ENCODE peak calls at places on chromosomes 4 and X, in four cellular contexts. S is B cell, K is prostate gland, N is EH. I is an unnamed sample.

GRCh38 chrX:71991164-71991563 is 80.5 kb downstream of the NHSL2 start:
- DNase-seq in K (no peak), N (no peak), S (no peak), I (no peak)

GRCh38 chrX:30735839-30736238 is 82.6 kb downstream of the GK start:
- DNase-seq in N (peak), S (peak), K (peak), I (no peak)

GRCh38 chr4:3827616-3828492 is 61.7 kb downstream of the ADRA2C start:
- DNase-seq in S (no peak), N (peak), K (peak), I (no peak)

GRCh38 chr4:140095694-140096482 is 58.1 kb downstream of the MAML3 start:
- DNase-seq in S (peak), N (peak), K (no peak), I (no peak)

GRCh38 chr4:102356562-102357202 is 11.4 kb upstream of the SLC39A8 start:
- DNase-seq in K (no peak), N (no peak), S (no peak), I (no peak)

GRCh38 chr4:117700111-117700892 is 334.0 kb upstream of the NDST3 start:
- DNase-seq in S (no peak), K (no peak), N (no peak), I (no peak)

GRCh38 chrX:120732879-120733278 is 103.0 kb upstream of the C1GALT1C1 start:
- DNase-seq in N (no peak), K (no peak), S (no peak), I (no peak)

GRCh38 chrX:54473993-54474859 is 21.8 kb downstream of the FGD1 start:
- DNase-seq in N (no peak), K (no peak), S (no peak), I (no peak)

GRCh38 chr4:156558365-156559025 is 413.1 kb downstream of the PDGFC start:
- DNase-seq in N (no peak), S (no peak), K (no peak), I (no peak)

GRCh38 chr4:4860803-4861591 is 1.5 kb downstream of the MSX1 start:
- DNase-seq in K (no peak), S (no peak), N (peak), I (no peak)

GRCh38 chr4:6134612-6135220 is 65.6 kb downstream of the JAKMIP1 start:
- DNase-seq in K (no peak), N (no peak), S (no peak), I (no peak)

GRCh38 chr4:164221631-164222030 is 532.3 kb upstream of the SMIM31 start:
- DNase-seq in N (no peak), S (no peak), K (no peak), I (no peak)

GRCh38 chrX:10110984-10111363 is 45.8 kb upstream of the CLCN4 start:
- DNase-seq in K (no peak), N (peak), S (peak), I (no peak)

GRCh38 chr4:7358100-7358735 is 76.5 kb downstream of the PSAPL1 start:
- DNase-seq in N (peak), S (peak), K (no peak), I (no peak)

GRCh38 chrX:16469870-16470269 is 180.1 kb upstream of the S100G start:
- DNase-seq in K (no peak), S (no peak), N (no peak), I (no peak)

GRCh38 chrX:43166874-43167273 is 388.9 kb upstream of the PPP1R2C start:
- DNase-seq in S (no peak), N (no peak), K (no peak), I (no peak)

GRCh38 chr4:182531555-182532162 is 288.5 kb downstream of the TENM3 start:
- DNase-seq in K (no peak), N (peak), S (no peak), I (no peak)

GRCh38 chr4:82362565-82362964 is 11.2 kb downstream of the HNRNPD start:
- DNase-seq in N (no peak), S (no peak), K (no peak), I (no peak)

GRCh38 chr4:41318839-41319530 is 62.3 kb downstream of the UCHL1 start:
- DNase-seq in S (no peak), K (peak), N (peak), I (no peak)

GRCh38 chrX:153646620-153647373 is at the start of gene DUSP9:
- DNase-seq in N (peak), K (no peak), S (no peak), I (peak)

GRCh38 chr4:182556576-182556975 is 313.4 kb downstream of the TENM3 start:
- DNase-seq in K (no peak), N (no peak), S (no peak), I (no peak)

GRCh38 chrX:40166582-40166981 is 68.8 kb upstream of the BCOR start:
- DNase-seq in S (no peak), N (peak), K (no peak), I (no peak)

GRCh38 chr4:22099896-22100295 is 151.3 kb upstream of the KCNIP4 start:
- DNase-seq in N (peak), S (no peak), K (no peak), I (no peak)

GRCh38 chrX:101160001-101160400 is 59.6 kb upstream of the DRP2 start:
- DNase-seq in N (no peak), K (no peak), S (no peak), I (no peak)

GRCh38 chr4:14837860-14838259 is 164.4 kb upstream of the CPEB2 start:
- DNase-seq in N (no peak), S (no peak), K (no peak), I (no peak)

GRCh38 chrX:136055651-136056221 is 70.5 kb downstream of the SLC9A6 start:
- DNase-seq in N (peak), S (no peak), K (no peak), I (no peak)